ENCODE peak calls at places on chromosomes 1 and 21, in seven cellular contexts. B is SHP77 treated with DMSO at 0.1 percent for 48 hours; I is stimulated activated CD4-positive, alpha-beta T cell treated with anti-CD3 and anti-CD28 coated beads, Interleukin-2, amount 100 ng/mL, for 24 hours; Q is frontal cortex; G is GM12892; D is activated CD4-positive, alpha-beta memory T cell treated with anti-CD3 and anti-CD28 coated beads, Interleukin-2, amount 10 ng/mL, durations not matched to agents 7 days and 5 days; R is caudate nucleus. L is an unnamed sample.

GRCh38 chr1:204084247-204084772 is 11.4 kb downstream of the SOX13 start:
- DNase-seq in B (peak), I (no peak), Q (no peak), G (no peak), D (no peak), R (peak), L (no peak)

GRCh38 chr1:78440381-78440793 is 50.4 kb upstream of the PTGFR start:
- DNase-seq in B (no peak), I (no peak), Q (no peak), G (no peak), D (no peak), R (no peak), L (no peak)

GRCh38 chr21:33377221-33377620 is 26.0 kb upstream of the IFNGR2 start:
- DNase-seq in B (no peak), I (no peak), Q (no peak), G (no peak), D (no peak), R (no peak), L (no peak)

GRCh38 chr21:15343066-15343465 is 278.3 kb upstream of the NRIP1 start:
- DNase-seq in B (no peak), I (no peak), Q (no peak), G (no peak), D (no peak), R (no peak), L (no peak)

GRCh38 chr1:55363261-55363660 is 148.1 kb upstream of the USP24 start:
- DNase-seq in B (no peak), I (no peak), Q (no peak), G (no peak), D (no peak), R (no peak), L (peak)

GRCh38 chr1:22557341-22557950 is 5.8 kb upstream of the EPHA8 start:
- DNase-seq in B (peak), I (no peak), Q (no peak), G (no peak), D (no peak), R (no peak), L (no peak)

GRCh38 chr1:173122958-173123852 is 72.5 kb upstream of the TNFSF18 start:
- DNase-seq in B (no peak), I (no peak), Q (no peak), G (peak), D (no peak), R (peak), L (peak)

GRCh38 chr1:109307363-109308021 is 681 bp upstream of the MYBPHL start:
- DNase-seq in B (peak), I (no peak), Q (no peak), G (no peak), D (no peak), R (peak), L (no peak)

GRCh38 chr1:184866991-184867788 is 107.1 kb downstream of the NIBAN1 start:
- DNase-seq in B (no peak), I (peak), Q (no peak), G (no peak), D (peak), R (no peak), L (peak)

GRCh38 chr1:180229483-180230415 is at the start of gene LHX4:
- DNase-seq in B (peak), I (no peak), Q (peak), G (peak), D (peak), R (no peak), L (no peak)

GRCh38 chr21:45573452-45574035 is 31.3 kb upstream of the SLC19A1 start:
- DNase-seq in B (no peak), I (no peak), Q (no peak), G (no peak), D (no peak), R (no peak), L (no peak)

GRCh38 chr1:211735208-211736170 is 60.1 kb upstream of the NEK2 start:
- DNase-seq in B (no peak), I (no peak), Q (peak), G (no peak), D (no peak), R (peak), L (peak)

GRCh38 chr1:50742523-50742922 is 217.5 kb downstream of the FAF1 start:
- DNase-seq in B (no peak), I (no peak), Q (no peak), G (no peak), D (no peak), R (no peak), L (no peak)

GRCh38 chr1:83822206-83822605 is 176.7 kb downstream of the TTLL7 start:
- DNase-seq in B (no peak), I (no peak), Q (no peak), G (no peak), D (no peak), R (no peak), L (no peak)

L was measured in AG04450.